ENCODE peak calls at places on chromosome 20, in nine cellular contexts. O is fibroblast of lung, K is tibial artery, C is GM10248, I is PC-3, T is A549, Z is foreskin fibroblast, X is heart right ventricle, V is nephron progenitor cell. R is an unnamed sample.

GRCh38 chr20:53828673-53829085 is 235.0 kb upstream of the ZNF217 start:
- DNase-seq in V (no peak), T (peak), Z (peak), K (peak), X (no peak), O (peak), I (peak), C (no peak), R (no peak)

GRCh38 chr20:54197621-54198604 is 10.0 kb upstream of the PFDN4 start:
- DNase-seq in T (peak), C (no peak), O (peak), Z (peak), K (no peak), V (no peak), X (no peak), I (peak), R (no peak)

GRCh38 chr20:40843251-40843650 is 154.2 kb upstream of the MAFB start:
- DNase-seq in I (no peak), Z (peak), X (no peak), O (no peak), T (no peak), K (no peak), C (no peak), V (no peak), R (no peak)

GRCh38 chr20:54668271-54669053 is 193.1 kb downstream of the DOK5 start:
- DNase-seq in V (peak), K (no peak), T (peak), Z (peak), X (no peak), I (peak), O (peak), C (peak), R (no peak)

GRCh38 chr20:47432251-47433210 is 69.2 kb upstream of the NCOA3 start:
- DNase-seq in O (peak), K (no peak), V (no peak), X (no peak), I (peak), Z (peak), C (no peak), T (no peak), R (no peak)

GRCh38 chr20:36390719-36391415 is 84.7 kb downstream of the DLGAP4 start:
- DNase-seq in X (no peak), Z (no peak), C (no peak), K (no peak), T (no peak), I (no peak), O (no peak), V (no peak), R (no peak)

GRCh38 chr20:17504898-17505663 is 26.1 kb downstream of the BFSP1 start:
- DNase-seq in T (peak), K (peak), C (peak), O (peak), I (peak), Z (peak), V (peak), X (peak), R (no peak)

GRCh38 chr20:5658897-5659296 is 91.3 kb upstream of the SHLD1 start:
- DNase-seq in X (peak), T (peak), K (peak), Z (peak), O (peak), C (peak), V (no peak), I (peak), R (peak)

GRCh38 chr20:63032861-63033634 is 26.3 kb upstream of the BHLHE23 start:
- DNase-seq in X (peak), C (peak), K (no peak), I (no peak), V (no peak), Z (peak), O (no peak), T (no peak), R (no peak)

DNA sequence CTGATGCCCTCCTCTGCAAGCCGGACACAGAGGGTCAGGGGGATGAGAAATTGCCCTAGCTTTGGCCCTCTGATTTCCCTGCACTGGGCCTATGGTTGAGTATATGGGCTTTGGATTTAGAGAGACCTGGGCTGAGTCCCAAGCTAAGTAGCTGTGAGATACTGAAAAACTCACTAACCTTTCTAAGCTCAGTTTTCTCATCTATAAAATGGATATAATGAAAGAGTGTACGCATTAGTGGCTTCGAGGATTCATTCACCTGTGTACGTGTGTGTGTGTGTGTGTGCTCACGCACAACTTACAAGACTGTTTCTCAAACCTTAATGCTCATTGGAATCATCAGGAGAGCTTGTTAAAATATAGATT is 12.7 kb upstream of the RBPJL start:
- DNase-seq in I (no peak), T (no peak), X (no peak), O (no peak), V (no peak), Z (no peak), K (no peak), C (no peak), R (no peak)
- TF ChIP-seq CTCF in I (peak), T (no peak), X (no peak), O (no peak), V (peak), Z (no peak), K (no peak), C (no peak), R (no peak)

GRCh38 chr20:23165307-23165750 is 79.2 kb upstream of the CD93 start:
- DNase-seq in X (no peak), O (no peak), I (no peak), K (no peak), V (no peak), Z (no peak), T (no peak), C (no peak), R (no peak)
- TF ChIP-seq CTCF in X (no peak), O (no peak), I (no peak), K (no peak), V (no peak), Z (no peak), T (no peak), C (peak), R (no peak)

GRCh38 chr20:4563534-4563933 is 158.2 kb upstream of the PRND start:
- DNase-seq in C (no peak), I (peak), O (peak), T (no peak), X (no peak), Z (peak), K (no peak), V (peak), R (no peak)
- TF ChIP-seq CTCF in C (no peak), I (peak), O (peak), T (no peak), X (no peak), Z (peak), K (no peak), V (peak), R (no peak)

GRCh38 chr20:6819599-6819998 is 52.1 kb downstream of the BMP2 start:
- DNase-seq in T (no peak), V (no peak), C (no peak), K (no peak), O (no peak), X (no peak), Z (no peak), I (peak), R (no peak)
- TF ChIP-seq CTCF in T (no peak), V (no peak), C (no peak), K (no peak), O (peak), X (peak), Z (no peak), I (peak), R (no peak)

DNA sequence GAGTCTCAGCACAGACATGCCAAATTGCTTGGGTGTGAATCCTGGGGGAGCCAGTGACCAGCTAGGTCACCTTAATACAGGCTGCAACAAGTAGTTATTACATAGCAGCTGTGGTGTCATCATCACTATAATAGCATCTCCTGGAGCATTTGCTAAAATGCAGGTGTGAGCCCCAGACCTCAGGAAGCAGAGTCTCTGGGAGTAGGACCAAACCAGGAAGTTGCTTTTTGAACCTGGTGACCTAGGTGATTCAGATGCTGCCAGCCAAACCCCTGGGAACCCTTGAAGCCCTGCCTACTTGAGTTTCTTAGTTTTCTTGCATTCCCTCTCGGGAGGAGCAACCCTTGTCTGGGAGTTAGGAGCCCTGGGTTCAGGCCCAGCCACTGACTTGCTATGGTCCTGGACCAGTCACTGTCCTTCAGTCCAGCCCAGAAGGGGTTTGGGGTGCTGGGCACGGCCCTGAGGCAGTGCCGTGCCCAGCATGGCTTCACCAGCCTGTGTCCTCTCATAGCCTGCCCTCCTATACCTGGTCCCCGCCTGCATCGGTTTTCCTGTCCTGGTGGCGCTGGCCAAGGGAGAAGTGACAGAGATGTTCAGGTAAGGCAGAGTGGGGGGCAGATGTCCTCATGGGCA is 39.3 kb upstream of the ID1 start:
- DNase-seq in T (no peak), X (no peak), K (no peak), C (no peak), I (peak), Z (no peak), O (no peak), V (no peak), R (no peak)
- TF ChIP-seq CTCF in T (no peak), X (no peak), K (no peak), C (no peak), I (no peak), Z (no peak), O (no peak), V (no peak), R (no peak)

GRCh38 chr20:14337400-14338171 is at the start of gene FLRT3:
- DNase-seq in T (peak), C (peak), V (peak), Z (peak), I (peak), O (peak), K (peak), X (peak), R (peak)

GRCh38 chr20:14334306-14334930 is 3.0 kb downstream of the FLRT3 start:
- DNase-seq in C (no peak), Z (peak), X (no peak), O (peak), K (no peak), V (peak), T (peak), I (peak), R (no peak)

GRCh38 chr20:14335122-14335521 is 2.3 kb downstream of the FLRT3 start:
- DNase-seq in C (no peak), T (no peak), I (no peak), V (no peak), K (no peak), X (no peak), O (no peak), Z (no peak), R (no peak)

GRCh38 chr20:14333734-14334133 is 3.7 kb downstream of the FLRT3 start:
- DNase-seq in O (no peak), V (no peak), X (no peak), C (no peak), I (no peak), K (no peak), T (no peak), Z (no peak), R (no peak)

DNA sequence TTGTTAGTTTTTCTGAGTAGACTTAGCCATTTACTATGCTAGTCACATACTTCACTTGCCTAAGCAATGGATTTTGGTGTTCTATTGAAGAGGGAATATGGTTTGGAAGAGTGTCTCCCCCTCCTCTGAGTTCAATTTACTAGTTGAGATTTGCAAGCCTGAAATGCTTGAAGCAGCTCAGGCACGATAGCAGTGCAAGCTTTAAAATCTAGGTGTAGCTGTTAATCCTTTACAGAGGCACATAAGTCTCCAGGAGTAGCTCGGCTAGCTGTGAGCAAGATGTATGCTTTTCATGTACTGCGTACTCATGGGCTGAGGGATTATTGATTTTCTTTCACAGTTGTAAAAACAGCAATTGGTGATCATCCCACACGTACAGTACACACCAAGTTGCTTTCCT is 745 bp downstream of the FLRT3 start:
- DNase-seq in V (peak), T (peak), O (peak), C (no peak), K (no peak), I (peak), X (no peak), Z (peak), R (no peak)
- TF ChIP-seq CTCF in V (no peak), T (peak), O (no peak), C (no peak), K (no peak), I (no peak), X (no peak), Z (no peak), R (no peak)

GRCh38 chr20:6863355-6863754 is 95.9 kb downstream of the BMP2 start:
- DNase-seq in I (no peak), C (no peak), O (no peak), X (no peak), T (no peak), K (no peak), Z (no peak), V (no peak), R (no peak)

GRCh38 chr20:6866741-6867140 is 99.3 kb downstream of the BMP2 start:
- DNase-seq in C (no peak), O (peak), K (no peak), I (no peak), Z (no peak), X (no peak), T (no peak), V (no peak), R (no peak)

GRCh38 chr20:6868864-6869263 is 101.4 kb downstream of the BMP2 start:
- DNase-seq in I (no peak), K (no peak), X (no peak), V (peak), C (no peak), Z (no peak), T (no peak), O (no peak), R (no peak)

GRCh38 chr20:6857929-6858328 is 90.4 kb downstream of the BMP2 start:
- DNase-seq in T (no peak), X (no peak), C (no peak), O (no peak), Z (no peak), I (no peak), K (no peak), V (no peak), R (no peak)

GRCh38 chr20:6863798-6864201 is 96.3 kb downstream of the BMP2 start:
- DNase-seq in C (no peak), Z (no peak), I (no peak), T (no peak), K (no peak), V (no peak), O (peak), X (no peak), R (no peak)
- TF ChIP-seq CTCF in C (no peak), Z (no peak), I (no peak), T (no peak), K (no peak), V (no peak), O (no peak), X (no peak), R (no peak)

DNA sequence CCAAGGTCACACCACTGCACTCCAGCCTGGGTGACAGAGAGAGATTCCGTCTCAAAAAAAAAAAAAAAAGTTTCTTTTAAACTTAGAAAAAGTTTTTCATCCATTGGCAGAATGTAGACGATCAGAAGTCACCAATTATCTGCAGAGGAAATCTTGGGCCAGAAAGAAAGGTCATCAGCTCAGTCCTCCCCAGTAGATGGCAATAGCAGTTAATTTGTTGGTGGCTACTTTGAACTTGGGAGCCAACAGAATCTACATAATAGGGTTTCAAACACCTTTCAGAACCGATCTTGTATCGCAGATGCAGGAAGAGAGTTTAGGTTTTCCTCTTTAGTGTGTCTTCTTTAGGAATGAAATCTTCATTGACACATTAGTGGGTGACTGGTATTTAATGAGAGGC is 41.7 kb downstream of the LBP start:
- DNase-seq in X (no peak), T (no peak), K (no peak), I (peak), V (no peak), O (no peak), Z (no peak), C (no peak), R (no peak)
- TF ChIP-seq CTCF in X (no peak), T (peak), K (no peak), I (peak), V (no peak), O (no peak), Z (no peak), C (no peak), R (no peak)